ENCODE peak calls at places on chromosome 7, in six cellular contexts. G is ELF-1, I is amniotic epithelial cell, Q is head of caudate nucleus, V is hypothalamus, P is amniotic stem cell. W is an unnamed sample.

GRCh38 chr7:20083781-20084180 is 133.4 kb downstream of the MACC1 start:
- DNase-seq in Q (no peak), I (peak; percentile 65), P (peak; percentile 2), V (no peak), G (peak; percentile 65), W (no peak)

GRCh38 chr7:156764016-156764669 is 123.6 kb downstream of the RNF32 start:
- DNase-seq in P (peak; percentile 61), I (peak; percentile 73), V (no peak), G (peak; percentile 32), Q (peak; percentile 60), W (no peak)

GRCh38 chr7:134699871-134700270 is 53.2 kb downstream of the BPGM start:
- DNase-seq in Q (no peak), I (no peak), V (no peak), G (no peak), P (no peak), W (no peak)

GRCh38 chr7:93594250-93594649 is 19.7 kb upstream of the CALCR start:
- DNase-seq in V (no peak), P (no peak), Q (no peak), I (no peak), G (no peak), W (no peak)

GRCh38 chr7:152025077-152025936 is at the start of gene GALNT11:
- DNase-seq in Q (peak; percentile 85), P (peak; percentile 85), G (peak; percentile 86), I (peak; percentile 66), V (peak; percentile 29), W (peak; percentile 80)

GRCh38 chr7:36039671-36040070 is 113.4 kb upstream of the EEPD1 start:
- DNase-seq in G (no peak), Q (no peak), P (no peak), V (no peak), I (no peak), W (no peak)

GRCh38 chr7:125088555-125088954 is 158.9 kb upstream of the POT1 start:
- DNase-seq in I (no peak), G (no peak), V (no peak), Q (no peak), P (no peak), W (no peak)

GRCh38 chr7:28203498-28204240 is 23.1 kb upstream of the JAZF1 start:
- DNase-seq in P (no peak), I (peak; percentile 83), V (no peak), G (no peak), Q (no peak), W (no peak)

GRCh38 chr7:24827027-24827426 is 69.8 kb upstream of the GSDME start:
- DNase-seq in V (no peak), I (no peak), Q (no peak), G (no peak), P (no peak), W (no peak)

GRCh38 chr7:114574384-114574783 is 159.8 kb downstream of the FOXP2 start:
- DNase-seq in P (no peak), I (peak; percentile 64), Q (no peak), G (no peak), V (no peak), W (no peak)

GRCh38 chr7:113197274-113197673 is 78.9 kb upstream of the SMIM30 start:
- DNase-seq in I (peak; percentile 56), V (no peak), Q (no peak), P (peak; percentile 76), G (no peak), W (no peak)

GRCh38 chr7:54663603-54664234 is 95.3 kb downstream of the SEC61G start:
- DNase-seq in I (no peak), V (no peak), Q (no peak), P (no peak), G (no peak), W (no peak)

GRCh38 chr7:151539055-151539714 is 19.5 kb upstream of the RHEB start:
- DNase-seq in I (peak; percentile 29), Q (no peak), P (no peak), V (no peak), G (peak; percentile 50), W (no peak)

GRCh38 chr7:46549892-46550639 is 629.0 kb upstream of the IGFBP3 start:
- DNase-seq in V (no peak), Q (no peak), P (no peak), I (no peak), G (no peak), W (no peak)

GRCh38 chr7:41207141-41207540 is 495.7 kb downstream of the INHBA start:
- DNase-seq in P (no peak), I (no peak), Q (no peak), V (no peak), G (no peak), W (no peak)